ENCODE peak calls at places on chromosome 11, in eight cellular contexts. One of them, this sample, is unnamed.

GRCh38 chr11:10526974-10527918 is 13.7 kb downstream of the RNF141 start:
- DNase-seq in CD4-positive, alpha-beta memory T cell: no peak
- DNase-seq in brain microvascular endothelial cell: no peak
- DNase-seq in pancreas: no peak
- DNase-seq in heart left ventricle: no peak
- DNase-seq in Peyer's patch: no peak
- DNase-seq in mammary epithelial cell: peak; percentile 69
- DNase-seq in hepatocyte: no peak
- DNase-seq in this sample: peak; percentile 56

GRCh38 chr11:7597620-7598019 is 75.7 kb downstream of the CYB5R2 start:
- DNase-seq in Peyer's patch: no peak
- DNase-seq in brain microvascular endothelial cell: no peak
- DNase-seq in heart left ventricle: no peak
- DNase-seq in mammary epithelial cell: peak; percentile 92
- DNase-seq in pancreas: peak; percentile 72
- DNase-seq in hepatocyte: peak; percentile 68
- DNase-seq in CD4-positive, alpha-beta memory T cell: no peak
- DNase-seq in this sample: peak; percentile 77

GRCh38 chr11:35997908-35998307 is 54.0 kb downstream of the LDLRAD3 start:
- DNase-seq in mammary epithelial cell: no peak
- DNase-seq in Peyer's patch: no peak
- DNase-seq in CD4-positive, alpha-beta memory T cell: no peak
- DNase-seq in hepatocyte: no peak
- DNase-seq in brain microvascular endothelial cell: no peak
- DNase-seq in heart left ventricle: no peak
- DNase-seq in pancreas: no peak
- DNase-seq in this sample: no peak

GRCh38 chr11:72379384-72380131 is 54.8 kb downstream of the CLPB start:
- DNase-seq in pancreas: no peak
- DNase-seq in Peyer's patch: no peak
- DNase-seq in brain microvascular endothelial cell: no peak
- DNase-seq in heart left ventricle: no peak
- DNase-seq in hepatocyte: no peak
- DNase-seq in CD4-positive, alpha-beta memory T cell: no peak
- DNase-seq in mammary epithelial cell: no peak
- DNase-seq in this sample: no peak

GRCh38 chr11:28447226-28447625 is 339.0 kb downstream of the METTL15 start:
- DNase-seq in mammary epithelial cell: no peak
- DNase-seq in brain microvascular endothelial cell: peak; percentile 85
- DNase-seq in CD4-positive, alpha-beta memory T cell: no peak
- DNase-seq in Peyer's patch: no peak
- DNase-seq in pancreas: no peak
- DNase-seq in hepatocyte: no peak
- DNase-seq in heart left ventricle: no peak
- DNase-seq in this sample: no peak

GRCh38 chr11:72781063-72781312 is 12.9 kb downstream of the STARD10 start:
- DNase-seq in hepatocyte: peak; percentile 68
- DNase-seq in Peyer's patch: no peak
- DNase-seq in heart left ventricle: no peak
- DNase-seq in mammary epithelial cell: no peak
- DNase-seq in pancreas: peak; percentile 81
- DNase-seq in brain microvascular endothelial cell: no peak
- DNase-seq in CD4-positive, alpha-beta memory T cell: no peak
- DNase-seq in this sample: peak; percentile 15

GRCh38 chr11:122756417-122756816 is 81.9 kb upstream of the CRTAM start:
- DNase-seq in mammary epithelial cell: no peak
- DNase-seq in heart left ventricle: no peak
- DNase-seq in pancreas: no peak
- DNase-seq in hepatocyte: no peak
- DNase-seq in CD4-positive, alpha-beta memory T cell: peak; percentile 44
- DNase-seq in Peyer's patch: peak; percentile 78
- DNase-seq in brain microvascular endothelial cell: no peak
- DNase-seq in this sample: no peak

GRCh38 chr11:8604078-8604723 is 10.2 kb upstream of the STK33 start:
- DNase-seq in mammary epithelial cell: peak; percentile 100
- DNase-seq in pancreas: peak; percentile 69
- DNase-seq in hepatocyte: peak; percentile 84
- DNase-seq in heart left ventricle: no peak
- DNase-seq in Peyer's patch: no peak
- DNase-seq in brain microvascular endothelial cell: peak; percentile 100
- DNase-seq in CD4-positive, alpha-beta memory T cell: no peak
- DNase-seq in this sample: peak; percentile 100

GRCh38 chr11:94028436-94028835 is 7.3 kb downstream of the HEPHL1 start:
- DNase-seq in CD4-positive, alpha-beta memory T cell: no peak
- DNase-seq in mammary epithelial cell: peak; percentile 92
- DNase-seq in pancreas: no peak
- DNase-seq in brain microvascular endothelial cell: peak; percentile 42
- DNase-seq in Peyer's patch: no peak
- DNase-seq in heart left ventricle: no peak
- DNase-seq in hepatocyte: peak; percentile 43
- DNase-seq in this sample: peak; percentile 96

GRCh38 chr11:134691474-134691873 is 279.4 kb upstream of the B3GAT1 start:
- DNase-seq in Peyer's patch: no peak
- DNase-seq in hepatocyte: no peak
- DNase-seq in brain microvascular endothelial cell: no peak
- DNase-seq in CD4-positive, alpha-beta memory T cell: no peak
- DNase-seq in pancreas: no peak
- DNase-seq in mammary epithelial cell: no peak
- DNase-seq in heart left ventricle: no peak
- DNase-seq in this sample: no peak

GRCh38 chr11:77729063-77729462 is 91.5 kb downstream of the RSF1 start:
- DNase-seq in heart left ventricle: no peak
- DNase-seq in brain microvascular endothelial cell: no peak
- DNase-seq in hepatocyte: no peak
- DNase-seq in pancreas: no peak
- DNase-seq in Peyer's patch: no peak
- DNase-seq in CD4-positive, alpha-beta memory T cell: no peak
- DNase-seq in mammary epithelial cell: no peak
- DNase-seq in this sample: no peak

GRCh38 chr11:107561688-107562087 is 3.8 kb downstream of the ALKBH8 start:
- DNase-seq in brain microvascular endothelial cell: peak; percentile 59
- DNase-seq in CD4-positive, alpha-beta memory T cell: no peak
- DNase-seq in hepatocyte: no peak
- DNase-seq in pancreas: no peak
- DNase-seq in mammary epithelial cell: peak; percentile 87
- DNase-seq in Peyer's patch: no peak
- DNase-seq in heart left ventricle: no peak
- DNase-seq in this sample: peak; percentile 86

GRCh38 chr11:11977206-11977938 is 31.1 kb downstream of the DKK3 start:
- DNase-seq in CD4-positive, alpha-beta memory T cell: no peak
- DNase-seq in Peyer's patch: no peak
- DNase-seq in heart left ventricle: peak; percentile 80
- DNase-seq in mammary epithelial cell: peak; percentile 69
- DNase-seq in hepatocyte: peak; percentile 64
- DNase-seq in brain microvascular endothelial cell: peak; percentile 76
- DNase-seq in pancreas: no peak
- DNase-seq in this sample: peak; percentile 85

DNA sequence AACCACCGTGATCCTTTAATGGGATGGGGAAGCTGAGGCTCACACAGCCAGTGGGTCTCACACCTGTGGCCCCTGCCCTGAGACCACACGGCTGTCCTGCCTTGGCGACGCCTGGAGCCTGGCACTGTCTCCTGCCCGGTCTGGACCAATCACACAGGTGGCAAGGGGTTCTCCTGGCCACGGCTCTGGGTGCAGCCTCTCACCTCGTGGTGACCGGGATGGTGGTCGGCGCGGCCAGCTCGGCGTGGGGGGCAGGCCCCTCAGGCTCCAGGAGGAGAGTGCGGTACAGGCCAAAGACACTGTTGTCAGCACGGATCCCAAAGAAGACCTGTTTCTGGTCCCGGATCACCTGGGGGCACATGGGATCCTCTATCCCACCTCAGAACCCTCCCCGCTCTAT is 8.7 kb downstream of the ANO9 start:
- DNase-seq in heart left ventricle: no peak
- DNase-seq in Peyer's patch: no peak
- DNase-seq in mammary epithelial cell: no peak
- DNase-seq in pancreas: peak; percentile 50
- DNase-seq in CD4-positive, alpha-beta memory T cell: no peak
- DNase-seq in hepatocyte: no peak
- DNase-seq in brain microvascular endothelial cell: no peak
- DNase-seq in this sample: no peak
- H3K27me3 ChIP-seq in heart left ventricle: peaks cover 21% of the 10 kb centered on the region
- H3K27me3 ChIP-seq in Peyer's patch: no peaks in the 10 kb centered on the region
- H3K27me3 ChIP-seq in mammary epithelial cell: no peaks in the 10 kb centered on the region
- H3K27me3 ChIP-seq in pancreas: no peaks in the 10 kb centered on the region
- H3K27me3 ChIP-seq in CD4-positive, alpha-beta memory T cell: no peaks in the 10 kb centered on the region
- H3K27me3 ChIP-seq in hepatocyte: no peaks in the 10 kb centered on the region
- H3K27me3 ChIP-seq in brain microvascular endothelial cell: no peaks in the 10 kb centered on the region
- H3K27me3 ChIP-seq in this sample: no peaks in the 10 kb centered on the region

GRCh38 chr11:17951685-17952388 is 61.0 kb downstream of the SERGEF start:
- DNase-seq in mammary epithelial cell: no peak
- DNase-seq in heart left ventricle: no peak
- DNase-seq in brain microvascular endothelial cell: no peak
- DNase-seq in Peyer's patch: no peak
- DNase-seq in hepatocyte: no peak
- DNase-seq in pancreas: no peak
- DNase-seq in CD4-positive, alpha-beta memory T cell: no peak
- DNase-seq in this sample: no peak
- H3K27me3 ChIP-seq in mammary epithelial cell: no peaks in the 10 kb centered on the region
- H3K27me3 ChIP-seq in heart left ventricle: no peaks in the 10 kb centered on the region
- H3K27me3 ChIP-seq in brain microvascular endothelial cell: no peaks in the 10 kb centered on the region
- H3K27me3 ChIP-seq in Peyer's patch: no peaks in the 10 kb centered on the region
- H3K27me3 ChIP-seq in hepatocyte: no peaks in the 10 kb centered on the region
- H3K27me3 ChIP-seq in pancreas: no peaks in the 10 kb centered on the region
- H3K27me3 ChIP-seq in CD4-positive, alpha-beta memory T cell: no peaks in the 10 kb centered on the region
- H3K27me3 ChIP-seq in this sample: no peaks in the 10 kb centered on the region

GRCh38 chr11:70776914-70777532 is 378.7 kb downstream of the CTTN start:
- DNase-seq in brain microvascular endothelial cell: no peak
- DNase-seq in mammary epithelial cell: no peak
- DNase-seq in pancreas: no peak
- DNase-seq in Peyer's patch: no peak
- DNase-seq in heart left ventricle: no peak
- DNase-seq in CD4-positive, alpha-beta memory T cell: no peak
- DNase-seq in hepatocyte: no peak
- DNase-seq in this sample: no peak

GRCh38 chr11:70780246-70780535 is 381.9 kb downstream of the CTTN start:
- DNase-seq in mammary epithelial cell: no peak
- DNase-seq in hepatocyte: no peak
- DNase-seq in pancreas: no peak
- DNase-seq in CD4-positive, alpha-beta memory T cell: no peak
- DNase-seq in heart left ventricle: no peak
- DNase-seq in brain microvascular endothelial cell: no peak
- DNase-seq in Peyer's patch: no peak
- DNase-seq in this sample: no peak

GRCh38 chr11:70778828-70779365 is 380.6 kb downstream of the CTTN start:
- DNase-seq in Peyer's patch: no peak
- DNase-seq in mammary epithelial cell: no peak
- DNase-seq in CD4-positive, alpha-beta memory T cell: no peak
- DNase-seq in heart left ventricle: no peak
- DNase-seq in brain microvascular endothelial cell: no peak
- DNase-seq in hepatocyte: no peak
- DNase-seq in pancreas: no peak
- DNase-seq in this sample: no peak

GRCh38 chr11:70782401-70782913 is 384.1 kb downstream of the CTTN start:
- DNase-seq in brain microvascular endothelial cell: no peak
- DNase-seq in mammary epithelial cell: no peak
- DNase-seq in CD4-positive, alpha-beta memory T cell: no peak
- DNase-seq in hepatocyte: no peak
- DNase-seq in heart left ventricle: no peak
- DNase-seq in Peyer's patch: no peak
- DNase-seq in pancreas: no peak
- DNase-seq in this sample: no peak

DNA sequence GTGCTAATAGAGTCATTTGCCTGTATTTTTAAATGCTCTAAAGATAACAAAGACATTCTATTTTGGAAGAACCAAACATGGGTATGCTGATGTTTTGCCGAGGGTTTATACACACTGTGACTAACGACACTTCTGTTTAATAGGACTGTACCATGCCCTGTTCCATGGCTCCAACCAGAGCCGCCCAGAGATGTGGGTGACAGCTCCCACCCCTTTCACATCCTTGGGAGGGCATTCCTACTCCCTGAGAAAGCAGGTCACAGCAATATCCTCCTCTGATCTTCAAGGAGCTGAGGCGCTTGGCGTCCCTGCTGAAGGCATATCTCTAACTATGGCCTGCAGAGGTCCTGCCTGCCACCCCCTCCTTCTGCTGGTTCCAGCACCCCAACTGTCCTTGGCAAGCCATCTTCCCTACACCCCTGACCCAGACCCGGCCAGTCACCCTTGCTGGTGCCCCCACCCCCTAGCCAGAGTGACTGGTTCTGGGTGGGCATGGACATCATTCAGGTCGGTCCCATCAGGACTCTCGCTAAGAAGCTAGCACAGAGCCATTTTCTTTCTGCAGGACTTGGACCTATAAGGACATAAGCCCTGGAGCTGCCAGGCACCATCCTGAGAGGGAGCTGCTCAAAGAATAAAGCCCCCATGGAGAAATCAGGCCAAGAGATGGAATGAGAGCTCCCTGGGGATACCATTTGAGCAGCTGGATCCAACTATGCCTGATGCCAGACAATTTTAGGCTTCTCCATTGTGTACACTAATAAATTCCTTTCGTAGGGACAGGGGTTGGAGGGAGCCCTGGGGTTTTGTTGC is 381.3 kb downstream of the CTTN start:
- DNase-seq in hepatocyte: no peak
- DNase-seq in heart left ventricle: no peak
- DNase-seq in mammary epithelial cell: no peak
- DNase-seq in brain microvascular endothelial cell: no peak
- DNase-seq in pancreas: no peak
- DNase-seq in Peyer's patch: no peak
- DNase-seq in CD4-positive, alpha-beta memory T cell: no peak
- DNase-seq in this sample: no peak
- H3K27me3 ChIP-seq in hepatocyte: no peaks in the 10 kb centered on the region
- H3K27me3 ChIP-seq in heart left ventricle: no peaks in the 10 kb centered on the region
- H3K27me3 ChIP-seq in mammary epithelial cell: no peaks in the 10 kb centered on the region
- H3K27me3 ChIP-seq in brain microvascular endothelial cell: no peaks in the 10 kb centered on the region
- H3K27me3 ChIP-seq in pancreas: no peaks in the 10 kb centered on the region
- H3K27me3 ChIP-seq in Peyer's patch: no peaks in the 10 kb centered on the region
- H3K27me3 ChIP-seq in CD4-positive, alpha-beta memory T cell: no peaks in the 10 kb centered on the region
- H3K27me3 ChIP-seq in this sample: no peaks in the 10 kb centered on the region

DNA sequence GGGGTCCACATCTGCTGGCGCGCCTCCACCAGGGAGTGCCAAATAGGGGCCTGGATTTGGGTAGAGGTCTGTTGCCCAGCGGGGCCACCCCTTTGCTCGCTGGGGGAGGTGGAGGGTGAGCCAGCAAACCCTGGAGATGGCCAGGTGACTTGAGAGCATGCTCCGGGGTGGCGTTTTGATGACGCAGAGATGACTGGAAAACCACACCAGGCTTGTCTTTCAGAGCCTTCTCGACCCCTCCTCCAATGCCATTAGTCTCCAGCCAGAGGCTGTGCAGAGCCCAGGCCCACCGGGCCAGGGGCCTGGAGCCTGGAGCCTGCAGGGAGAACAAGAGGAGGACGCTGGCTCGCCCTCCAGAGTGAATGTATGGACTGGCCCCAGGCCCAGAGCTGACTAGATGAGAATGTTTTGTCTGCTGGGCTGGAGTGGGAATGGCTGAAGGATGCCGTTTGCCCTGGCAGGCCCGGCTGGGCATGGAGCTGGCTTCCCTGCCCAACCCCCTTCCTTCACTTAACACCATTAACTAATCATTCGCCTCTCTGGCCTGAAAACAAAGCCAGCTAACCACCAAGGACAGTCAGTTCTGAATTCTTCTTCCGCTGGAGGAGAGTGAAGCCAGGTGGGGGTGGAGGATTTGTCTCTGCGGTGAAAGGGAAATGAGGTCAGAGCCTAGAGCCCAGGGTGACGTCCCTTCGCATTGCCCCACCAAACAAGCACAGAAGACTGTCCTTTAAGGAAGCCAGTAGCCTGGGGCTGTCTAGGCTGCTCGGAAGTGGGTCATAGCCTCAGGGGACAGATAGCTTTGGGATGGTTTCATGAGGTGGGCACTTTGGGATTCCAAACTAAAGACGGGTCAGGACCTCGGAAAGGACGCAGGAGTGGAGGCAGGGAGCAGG is 1.6 kb upstream of the MCAM start:
- DNase-seq in mammary epithelial cell: peak; percentile 86
- DNase-seq in pancreas: no peak
- DNase-seq in Peyer's patch: peak; percentile 51
- DNase-seq in CD4-positive, alpha-beta memory T cell: peak; percentile 65
- DNase-seq in brain microvascular endothelial cell: peak; percentile 60
- DNase-seq in heart left ventricle: no peak
- DNase-seq in hepatocyte: no peak
- DNase-seq in this sample: peak; percentile 58
- H3K27me3 ChIP-seq in mammary epithelial cell: no peaks in the 10 kb centered on the region
- H3K27me3 ChIP-seq in pancreas: no peaks in the 10 kb centered on the region
- H3K27me3 ChIP-seq in Peyer's patch: no peaks in the 10 kb centered on the region
- H3K27me3 ChIP-seq in CD4-positive, alpha-beta memory T cell: peaks cover 10% of the 10 kb centered on the region
- H3K27me3 ChIP-seq in brain microvascular endothelial cell: no peaks in the 10 kb centered on the region
- H3K27me3 ChIP-seq in heart left ventricle: no peaks in the 10 kb centered on the region
- H3K27me3 ChIP-seq in hepatocyte: peaks cover 42% of the 10 kb centered on the region
- H3K27me3 ChIP-seq in this sample: no peaks in the 10 kb centered on the region

This sample was measured in foreskin keratinocyte.